ENCODE peak calls at places on chromosomes 13 and 19, in seven cellular contexts. O is spleen, J is breast epithelium, W is GM12878, S is stomach, K is GM23338, Y is K562. Q is an unnamed sample. For H3K4me1, the result is how much of the 10 kb centered on the place peaks cover.

GRCh38 chr19:15897738-15898276 is at the start of gene CYP4F2:
- DNase-seq in J (no peak), S (no peak), K (no peak), W (no peak), Y (peak), O (no peak), Q (peak)

GRCh38 chr13:106507560-106508274 is 27.7 kb downstream of the EFNB2 start:
- DNase-seq in J (no peak), W (no peak), Y (peak), S (no peak), O (no peak), K (peak), Q (no peak)

GRCh38 chr19:28289294-28290063 is 923.5 kb downstream of the UQCRFS1 start:
- DNase-seq in J (no peak), W (no peak), O (no peak), Y (no peak), S (no peak), K (no peak), Q (no peak)

GRCh38 chr13:113834496-113835200 is 29.2 kb downstream of the GAS6 start:
- DNase-seq in S (no peak), O (peak), W (no peak), Y (no peak), K (no peak), J (no peak), Q (no peak)

GRCh38 chr13:30362869-30363268 is 55.5 kb upstream of the KATNAL1 start:
- DNase-seq in Y (peak), K (no peak), S (no peak), J (no peak), W (no peak), O (no peak), Q (no peak)

GRCh38 chr19:17796013-17796837 is 1.3 kb downstream of the B3GNT3 start:
- DNase-seq in O (no peak), W (no peak), S (peak), J (no peak), K (no peak), Y (no peak), Q (no peak)

GRCh38 chr13:77516342-77516789 is 19.1 kb upstream of the SCEL start:
- DNase-seq in S (no peak), O (no peak), J (no peak), W (no peak), K (peak), Y (no peak), Q (no peak)

GRCh38 chr13:105655046-105655445 is 880.4 kb downstream of the EFNB2 start:
- DNase-seq in J (no peak), Y (no peak), W (no peak), O (no peak), S (no peak), K (no peak), Q (no peak)

GRCh38 chr19:35337081-35337983 is 8.3 kb downstream of the CD22 start:
- DNase-seq in W (no peak), Y (no peak), S (no peak), K (no peak), J (no peak), O (no peak), Q (no peak)

GRCh38 chr19:13022111-13022858 is 27.0 kb downstream of the NFIX start:
- DNase-seq in Y (no peak), W (no peak), S (no peak), J (no peak), O (no peak), K (no peak), Q (no peak)

GRCh38 chr13:32538234-32538620 is 368 bp downstream of the N4BP2L2 start:
- DNase-seq in S (peak), O (peak), Y (no peak), J (peak), K (no peak), W (no peak), Q (no peak)

GRCh38 chr13:98327326-98328314 is 150.6 kb upstream of the RNF113B start:
- DNase-seq in W (no peak), J (no peak), K (peak), O (no peak), Y (no peak), S (no peak), Q (no peak)

GRCh38 chr19:14090509-14091085 is at the start of gene SAMD1:
- DNase-seq in J (peak), O (peak), K (peak), Y (peak), W (no peak), S (peak), Q (peak)

GRCh38 chr19:48391100-48392005 is at the start of gene KDELR1:
- DNase-seq in Y (peak), S (peak), O (peak), J (peak), K (peak), W (no peak), Q (no peak)

GRCh38 chr13:37198629-37199028 is 93.2 kb upstream of the CSNK1A1L start:
- DNase-seq in J (no peak), W (no peak), S (no peak), O (no peak), K (peak), Y (no peak), Q (no peak)

GRCh38 chr13:35278917-35279316 is 197.6 kb downstream of the MAB21L1 start:
- DNase-seq in W (no peak), J (no peak), K (no peak), O (no peak), Y (no peak), S (no peak), Q (no peak)

GRCh38 chr13:114054830-114055439 is 77.5 kb downstream of the RASA3 start:
- DNase-seq in S (no peak), J (no peak), K (no peak), W (no peak), O (no peak), Y (no peak), Q (no peak)

GRCh38 chr19:45528149-45528743 is 21.0 kb downstream of the VASP start:
- DNase-seq in K (peak), O (no peak), Y (peak), J (no peak), S (no peak), W (no peak), Q (no peak)

GRCh38 chr19:47813995-47814328 is 7.8 kb upstream of the CRX start:
- DNase-seq in O (no peak), W (no peak), J (no peak), K (no peak), S (no peak), Y (no peak), Q (no peak)

GRCh38 chr13:26011996-26012688 is 39.7 kb downstream of the SHISA2 start:
- DNase-seq in W (no peak), K (peak), Y (no peak), J (no peak), S (no peak), O (peak), Q (no peak)

GRCh38 chr13:99432637-99433542 is 68.4 kb upstream of the TM9SF2 start:
- DNase-seq in Y (peak), S (peak), W (peak), K (peak), J (no peak), O (peak), Q (no peak)

GRCh38 chr13:33611016-33611805 is 206.7 kb upstream of the RFC3 start:
- DNase-seq in S (peak), J (no peak), K (peak), W (no peak), Y (no peak), O (no peak), Q (peak)

GRCh38 chr13:32627793-32628192 is 41.5 kb downstream of the PDS5B start:
- DNase-seq in Y (no peak), J (no peak), S (no peak), W (no peak), O (no peak), K (no peak), Q (no peak)

GRCh38 chr19:11657307-11657706 is 60.0 kb downstream of the ZNF627 start:
- DNase-seq in W (no peak), O (no peak), S (no peak), K (no peak), Y (peak), J (no peak), Q (no peak)

GRCh38 chr19:11560404-11560988 is 1.5 kb upstream of the ELOF1 start:
- DNase-seq in W (peak), K (peak), J (no peak), S (peak), O (no peak), Y (peak), Q (no peak)

GRCh38 chr19:46863818-46864629 is 3.2 kb downstream of the ARHGAP35 start:
- DNase-seq in O (no peak), Y (no peak), J (peak), S (peak), K (peak), W (no peak), Q (no peak)

GRCh38 chr19:23065306-23065705 is 51.5 kb upstream of the ZNF730 start:
- DNase-seq in K (no peak), S (no peak), O (no peak), Y (no peak), J (no peak), W (no peak), Q (no peak)

GRCh38 chr13:107023335-107023734 is 455.4 kb upstream of the ARGLU1 start:
- DNase-seq in W (no peak), Y (no peak), O (no peak), K (peak), S (no peak), J (no peak), Q (no peak)

GRCh38 chr13:34757441-34757840 is 184.6 kb upstream of the NBEA start:
- DNase-seq in O (no peak), Y (no peak), S (no peak), J (no peak), K (no peak), W (no peak), Q (no peak)

GRCh38 chr13:64997438-64997837 is 2232.7 kb downstream of the PCDH9 start:
- DNase-seq in Y (no peak), S (no peak), J (no peak), O (no peak), K (peak), W (no peak), Q (no peak)

GRCh38 chr13:33543631-33544030 is 258.1 kb upstream of the STARD13 start:
- DNase-seq in O (no peak), W (no peak), K (peak), J (no peak), Y (peak), S (no peak), Q (no peak)

GRCh38 chr19:40348961-40349507 is 539 bp downstream of the PLD3 start:
- DNase-seq in Y (peak), O (no peak), W (no peak), J (no peak), S (no peak), K (peak), Q (no peak)

GRCh38 chr19:30931307-30931706 is 417.9 kb downstream of the TSHZ3 start:
- DNase-seq in S (no peak), O (no peak), W (no peak), Y (no peak), K (no peak), J (no peak), Q (no peak)

GRCh38 chr19:5895409-5895808 is 8.2 kb downstream of the NDUFA11 start:
- DNase-seq in J (no peak), Y (no peak), O (no peak), W (no peak), S (no peak), K (no peak), Q (no peak)

GRCh38 chr19:5894704-5895349 is 8.8 kb downstream of the NDUFA11 start:
- DNase-seq in W (no peak), K (no peak), S (no peak), J (no peak), Y (no peak), O (no peak), Q (no peak)

GRCh38 chr19:5893296-5893903 is 10.2 kb downstream of the NDUFA11 start:
- DNase-seq in S (no peak), W (no peak), J (no peak), O (no peak), K (no peak), Y (no peak), Q (no peak)

GRCh38 chr19:5892772-5893275 is 10.8 kb downstream of the NDUFA11 start:
- DNase-seq in W (no peak), Y (no peak), S (no peak), J (no peak), O (no peak), K (no peak), Q (no peak)

DNA sequence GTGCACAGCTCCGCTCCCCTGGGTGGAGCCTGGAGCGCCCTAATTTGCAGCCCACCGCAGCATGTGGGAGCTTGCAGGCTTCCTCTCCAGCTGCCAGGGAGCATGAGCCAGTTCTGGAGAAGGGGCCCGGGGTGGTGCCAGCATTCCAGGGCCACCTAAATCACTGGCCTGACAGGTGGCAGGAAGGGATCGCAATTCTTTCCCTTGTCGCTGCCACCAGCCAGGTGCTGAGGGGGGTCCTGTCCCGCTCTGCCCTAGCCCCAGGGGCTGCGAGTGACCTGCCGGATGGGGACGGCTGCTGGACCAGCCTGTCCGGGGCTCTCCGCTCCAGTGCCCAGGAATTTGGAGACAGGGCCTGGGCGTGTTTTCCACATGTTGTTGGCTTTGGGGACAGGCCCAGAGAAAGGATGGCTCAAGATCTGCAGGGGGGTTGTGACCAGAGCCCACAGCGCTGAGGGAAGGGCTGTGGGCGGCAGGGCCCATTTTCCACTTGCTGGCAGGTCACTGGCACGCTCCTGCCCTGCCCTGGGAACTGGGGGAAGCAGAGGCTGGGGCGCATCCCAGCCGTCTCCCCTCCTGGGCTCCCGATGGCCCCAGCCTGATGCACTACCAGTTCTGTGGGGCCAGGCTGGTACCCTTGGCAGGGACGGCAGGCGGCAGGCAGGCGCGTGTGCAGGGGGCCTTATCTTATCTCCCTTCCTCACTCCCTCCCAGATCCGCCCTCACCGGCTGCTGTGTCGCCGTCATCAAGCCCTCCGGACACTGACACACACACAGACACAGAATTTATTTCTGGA is 9.5 kb downstream of the NDUFA11 start:
- DNase-seq in K (no peak), W (no peak), Y (peak), S (no peak), O (peak), J (no peak), Q (no peak)
- TF ChIP-seq POLR2AphosphoS5 in K (no peak), W (peak), Y (peak), S (no peak), O (peak), J (no peak), Q (no peak)

DNA sequence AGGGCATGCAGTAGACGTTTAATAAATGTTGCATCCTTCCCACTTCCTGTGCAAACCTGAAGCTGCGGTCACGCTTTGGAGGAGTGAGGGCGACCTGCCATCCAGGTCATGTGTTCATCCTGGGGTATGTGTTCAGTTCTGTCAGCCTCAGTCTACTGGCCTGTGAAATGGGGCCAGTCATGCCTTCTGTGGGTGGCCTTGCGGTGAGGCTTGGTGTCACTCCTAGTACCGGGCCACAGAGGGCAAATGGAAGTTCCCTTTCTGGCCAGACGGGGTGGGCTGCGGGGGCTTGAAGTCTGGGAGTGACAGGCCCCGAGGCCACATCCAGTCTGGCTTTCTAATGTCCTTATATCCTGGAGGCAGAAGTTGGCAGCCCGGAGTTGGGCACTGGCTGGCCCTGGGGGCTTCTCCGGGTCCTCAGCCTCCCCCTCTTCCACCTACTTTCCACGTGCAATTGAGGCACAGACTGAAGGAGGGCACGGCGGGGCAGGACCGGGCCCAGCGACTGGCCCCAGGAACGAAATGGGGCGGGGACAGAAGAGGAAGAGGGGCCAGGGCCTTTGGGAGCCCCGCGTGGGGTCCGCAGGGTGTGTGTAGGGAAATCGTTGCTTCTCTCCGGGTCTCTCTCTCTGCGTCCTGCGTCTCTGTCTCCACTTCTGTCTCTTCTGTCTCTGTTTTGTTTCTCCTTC is 11.1 kb downstream of the PDE4A start:
- DNase-seq in K (peak), W (peak), Y (peak), J (no peak), O (no peak), S (peak), Q (no peak)
- H3K4me1 ChIP-seq in K (under half), W (under half), Y (under half), J (under half), O (half or more), S (under half), Q (under half)

DNA sequence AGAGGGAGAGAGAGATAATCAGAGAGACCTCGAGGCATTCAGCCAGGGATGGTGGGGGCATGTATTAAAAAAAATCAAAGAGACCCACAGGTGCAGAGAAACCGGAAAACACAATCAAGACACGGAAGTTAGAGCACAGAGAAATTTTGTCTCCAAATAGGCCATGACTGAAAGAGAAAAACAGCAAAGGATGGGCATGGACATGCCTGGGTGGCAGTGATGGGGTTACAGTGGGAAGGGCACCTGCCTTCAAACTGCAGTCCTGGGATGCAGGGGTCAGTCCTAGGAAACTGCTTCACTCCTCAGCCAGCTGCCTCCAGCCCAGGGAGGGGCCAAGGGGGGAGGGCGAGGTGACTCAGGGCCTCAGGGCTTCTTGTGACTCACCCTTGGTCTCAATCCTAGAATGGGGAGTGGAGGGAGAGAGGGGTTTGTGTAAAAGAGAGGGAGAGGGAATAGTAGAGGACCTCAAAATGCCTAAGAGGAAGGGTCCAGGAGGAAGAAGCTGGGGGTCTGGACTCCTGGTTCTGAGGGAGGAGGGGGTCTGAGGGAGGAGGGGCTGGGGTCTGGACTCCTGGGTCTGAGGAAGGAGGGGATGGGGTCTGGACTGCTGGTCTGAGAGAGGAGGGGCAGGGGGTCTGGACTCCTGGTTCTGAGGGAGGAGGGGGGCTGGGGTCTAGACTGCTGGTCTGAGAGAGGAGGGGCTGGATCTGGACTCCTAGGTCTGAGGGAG is 3.6 kb upstream of the KCNN4 start:
- DNase-seq in S (peak), Y (peak), O (no peak), K (no peak), W (no peak), J (no peak), Q (no peak)
- TF ChIP-seq POLR2AphosphoS5 in S (peak), Y (peak), O (no peak), K (no peak), W (no peak), J (peak), Q (no peak)

GRCh38 chr19:53878786-53879144 is 3.2 kb upstream of the PRKCG start:
- DNase-seq in Y (no peak), J (no peak), K (no peak), S (no peak), O (no peak), W (no peak), Q (no peak)

GRCh38 chr19:53879145-53880037 is 2.6 kb upstream of the PRKCG start:
- DNase-seq in S (peak), Y (peak), W (no peak), K (peak), O (peak), J (peak), Q (peak)

GRCh38 chr19:53875602-53876340 is 6.2 kb upstream of the PRKCG start:
- DNase-seq in O (no peak), W (no peak), K (no peak), Y (no peak), S (no peak), J (no peak), Q (no peak)

GRCh38 chr19:53876651-53877224 is 5.3 kb upstream of the PRKCG start:
- DNase-seq in Y (no peak), K (no peak), W (no peak), S (no peak), O (no peak), J (no peak), Q (no peak)

GRCh38 chr19:53877361-53877766 is 4.6 kb upstream of the PRKCG start:
- DNase-seq in J (no peak), S (no peak), Y (no peak), W (no peak), K (peak), O (no peak), Q (no peak)
- H3K4me1 ChIP-seq in J (under half), S (half or more), Y (under half), W (under half), K (under half), O (half or more), Q (half or more)

GRCh38 chr13:111177081-111177711 is 62.1 kb downstream of the ARHGEF7 start:
- DNase-seq in J (no peak), S (peak), O (peak), Y (no peak), W (no peak), K (no peak), Q (no peak)
- TF ChIP-seq POLR2AphosphoS5 in J (no peak), S (peak), O (peak), Y (no peak), W (no peak), K (no peak), Q (peak)

Q was measured in esophagus muscularis mucosa.